ENCODE peak calls at places on chromosomes 13 and 19, in four cellular contexts. One of them, this sample, is unnamed.

GRCh38 chr19:42229263-42229854 is 9.2 kb downstream of the ZNF526 start:
- DNase-seq in foreskin keratinocyte: no peak
- DNase-seq in neural crest cell: no peak
- DNase-seq in cardiac fibroblast: no peak
- DNase-seq in this sample: no peak

GRCh38 chr19:52492201-52492960 is 35.1 kb upstream of the ZNF808 start:
- DNase-seq in foreskin keratinocyte: no peak
- DNase-seq in neural crest cell: peak; percentile 47
- DNase-seq in cardiac fibroblast: no peak
- DNase-seq in this sample: no peak

GRCh38 chr13:25116044-25116443 is 20.1 kb downstream of the PABPC3 start:
- DNase-seq in foreskin keratinocyte: no peak
- DNase-seq in neural crest cell: no peak
- DNase-seq in cardiac fibroblast: no peak
- DNase-seq in this sample: no peak

GRCh38 chr13:111975539-111976473 is 91.1 kb upstream of the SOX1 start:
- DNase-seq in foreskin keratinocyte: no peak
- DNase-seq in neural crest cell: no peak
- DNase-seq in cardiac fibroblast: no peak
- DNase-seq in this sample: no peak

GRCh38 chr19:29687897-29688728 is 22.9 kb downstream of the PLEKHF1 start:
- DNase-seq in foreskin keratinocyte: peak; percentile 61
- DNase-seq in neural crest cell: no peak
- DNase-seq in cardiac fibroblast: peak; percentile 75
- DNase-seq in this sample: no peak

GRCh38 chr19:10543420-10544241 is at the start of gene ATG4D:
- DNase-seq in foreskin keratinocyte: no peak
- DNase-seq in neural crest cell: peak; percentile 75
- DNase-seq in cardiac fibroblast: peak; percentile 74
- DNase-seq in this sample: no peak

GRCh38 chr13:75771818-75772217 is 135.7 kb downstream of the LMO7 start:
- DNase-seq in foreskin keratinocyte: peak; percentile 77
- DNase-seq in neural crest cell: no peak
- DNase-seq in cardiac fibroblast: peak; percentile 67
- DNase-seq in this sample: no peak

GRCh38 chr19:21604351-21604926 is 99.0 kb downstream of the ZNF429 start:
- DNase-seq in foreskin keratinocyte: peak; percentile 8
- DNase-seq in neural crest cell: no peak
- DNase-seq in cardiac fibroblast: peak; percentile 47
- DNase-seq in this sample: no peak

GRCh38 chr13:59950201-59950730 is 213.5 kb downstream of the DIAPH3 start:
- DNase-seq in foreskin keratinocyte: no peak
- DNase-seq in neural crest cell: no peak
- DNase-seq in cardiac fibroblast: no peak
- DNase-seq in this sample: no peak

GRCh38 chr19:32483574-32483973 is 78.0 kb downstream of the DPY19L3 start:
- DNase-seq in foreskin keratinocyte: no peak
- DNase-seq in neural crest cell: no peak
- DNase-seq in cardiac fibroblast: no peak
- DNase-seq in this sample: no peak

GRCh38 chr13:109088101-109088500 is 458.7 kb downstream of the MYO16 start:
- DNase-seq in foreskin keratinocyte: peak; percentile 49
- DNase-seq in neural crest cell: no peak
- DNase-seq in cardiac fibroblast: no peak
- DNase-seq in this sample: no peak

GRCh38 chr13:44312131-44312530 is 61.5 kb upstream of the SERP2 start:
- DNase-seq in foreskin keratinocyte: no peak
- DNase-seq in neural crest cell: no peak
- DNase-seq in cardiac fibroblast: no peak
- DNase-seq in this sample: no peak

GRCh38 chr13:93289842-93290241 is 63.2 kb downstream of the GPC6 start:
- DNase-seq in foreskin keratinocyte: no peak
- DNase-seq in neural crest cell: no peak
- DNase-seq in cardiac fibroblast: no peak
- DNase-seq in this sample: no peak

GRCh38 chr19:52398091-52398461 is 427 bp downstream of the ZNF528 start:
- DNase-seq in foreskin keratinocyte: peak; percentile 4
- DNase-seq in neural crest cell: no peak
- DNase-seq in cardiac fibroblast: peak; percentile 21
- DNase-seq in this sample: no peak

GRCh38 chr19:53849237-53849676 is 18.4 kb upstream of the MYADM start:
- DNase-seq in foreskin keratinocyte: no peak
- DNase-seq in neural crest cell: no peak
- DNase-seq in cardiac fibroblast: peak; percentile 91
- DNase-seq in this sample: no peak

GRCh38 chr19:33177417-33177976 is 16.6 kb upstream of the LRP3 start:
- DNase-seq in foreskin keratinocyte: no peak
- DNase-seq in neural crest cell: peak; percentile 62
- DNase-seq in cardiac fibroblast: no peak
- DNase-seq in this sample: peak; percentile 94

GRCh38 chr13:39311619-39312018 is 273.4 kb downstream of the NHLRC3 start:
- DNase-seq in foreskin keratinocyte: no peak
- DNase-seq in neural crest cell: no peak
- DNase-seq in cardiac fibroblast: peak; percentile 50
- DNase-seq in this sample: no peak

GRCh38 chr13:30026093-30026492 is 175.7 kb upstream of the UBL3 start:
- DNase-seq in foreskin keratinocyte: no peak
- DNase-seq in neural crest cell: no peak
- DNase-seq in cardiac fibroblast: peak; percentile 36
- DNase-seq in this sample: no peak

GRCh38 chr19:32350492-32350891 is 5.1 kb downstream of the ZNF507 start:
- DNase-seq in foreskin keratinocyte: no peak
- DNase-seq in neural crest cell: no peak
- DNase-seq in cardiac fibroblast: no peak
- DNase-seq in this sample: no peak

GRCh38 chr13:76455960-76456359 is 430.2 kb downstream of the KCTD12 start:
- DNase-seq in foreskin keratinocyte: no peak
- DNase-seq in neural crest cell: no peak
- DNase-seq in cardiac fibroblast: peak; percentile 14
- DNase-seq in this sample: no peak

GRCh38 chr13:106523566-106523965 is 11.9 kb downstream of the EFNB2 start:
- DNase-seq in foreskin keratinocyte: no peak
- DNase-seq in neural crest cell: no peak
- DNase-seq in cardiac fibroblast: peak; percentile 34
- DNase-seq in this sample: no peak

GRCh38 chr19:10155834-10156233 is 36.1 kb upstream of the EIF3G start:
- DNase-seq in foreskin keratinocyte: no peak
- DNase-seq in neural crest cell: no peak
- DNase-seq in cardiac fibroblast: peak; percentile 13
- DNase-seq in this sample: no peak

GRCh38 chr19:32012886-32013635 is 332.3 kb upstream of the ZNF507 start:
- DNase-seq in foreskin keratinocyte: no peak
- DNase-seq in neural crest cell: no peak
- DNase-seq in cardiac fibroblast: no peak
- DNase-seq in this sample: no peak

GRCh38 chr13:85567909-85568308 is 231.3 kb downstream of the SLITRK6 start:
- DNase-seq in foreskin keratinocyte: no peak
- DNase-seq in neural crest cell: no peak
- DNase-seq in cardiac fibroblast: no peak
- DNase-seq in this sample: no peak

GRCh38 chr13:43611631-43612416 is 174.9 kb downstream of the ENOX1 start:
- DNase-seq in foreskin keratinocyte: peak; percentile 2
- DNase-seq in neural crest cell: no peak
- DNase-seq in cardiac fibroblast: no peak
- DNase-seq in this sample: no peak

GRCh38 chr13:27290715-27291114 is 20.1 kb downstream of the RASL11A start:
- DNase-seq in foreskin keratinocyte: no peak
- DNase-seq in neural crest cell: no peak
- DNase-seq in cardiac fibroblast: no peak
- DNase-seq in this sample: no peak

GRCh38 chr19:49491804-49492572 is 4.2 kb upstream of the RPS11 start:
- DNase-seq in foreskin keratinocyte: no peak
- DNase-seq in neural crest cell: no peak
- DNase-seq in cardiac fibroblast: no peak
- DNase-seq in this sample: no peak

GRCh38 chr13:94550030-94550738 is 45.8 kb downstream of the TGDS start:
- DNase-seq in foreskin keratinocyte: no peak
- DNase-seq in neural crest cell: no peak
- DNase-seq in cardiac fibroblast: peak; percentile 50
- DNase-seq in this sample: no peak

GRCh38 chr13:46679369-46680180 is 117.4 kb downstream of the ESD start:
- DNase-seq in foreskin keratinocyte: no peak
- DNase-seq in neural crest cell: no peak
- DNase-seq in cardiac fibroblast: peak; percentile 70
- DNase-seq in this sample: no peak

GRCh38 chr19:40862785-40863184 is 12.5 kb upstream of the CYP2A6 start:
- DNase-seq in foreskin keratinocyte: no peak
- DNase-seq in neural crest cell: no peak
- DNase-seq in cardiac fibroblast: peak; percentile 28
- DNase-seq in this sample: no peak

GRCh38 chr13:112078879-112079526 is 12.1 kb downstream of the SOX1 start:
- DNase-seq in foreskin keratinocyte: no peak
- DNase-seq in neural crest cell: no peak
- DNase-seq in cardiac fibroblast: no peak
- DNase-seq in this sample: no peak

GRCh38 chr13:47067296-47067695 is 170.4 kb upstream of the HTR2A start:
- DNase-seq in foreskin keratinocyte: no peak
- DNase-seq in neural crest cell: no peak
- DNase-seq in cardiac fibroblast: no peak
- DNase-seq in this sample: no peak

GRCh38 chr19:4363571-4364304 is 20.4 kb downstream of the MPND start:
- DNase-seq in foreskin keratinocyte: no peak
- DNase-seq in neural crest cell: no peak
- DNase-seq in cardiac fibroblast: no peak
- DNase-seq in this sample: peak; percentile 87

GRCh38 chr19:4361152-4362037 is 18.0 kb downstream of the MPND start:
- DNase-seq in foreskin keratinocyte: no peak
- DNase-seq in neural crest cell: no peak
- DNase-seq in cardiac fibroblast: no peak
- DNase-seq in this sample: peak; percentile 86

GRCh38 chr19:4360641-4361151 is 17.3 kb downstream of the MPND start:
- DNase-seq in foreskin keratinocyte: no peak
- DNase-seq in neural crest cell: no peak
- DNase-seq in cardiac fibroblast: no peak
- DNase-seq in this sample: peak; percentile 85

GRCh38 chr19:4362038-4362828 is 18.9 kb downstream of the MPND start:
- DNase-seq in foreskin keratinocyte: no peak
- DNase-seq in neural crest cell: no peak
- DNase-seq in cardiac fibroblast: no peak
- DNase-seq in this sample: peak; percentile 87

DNA sequence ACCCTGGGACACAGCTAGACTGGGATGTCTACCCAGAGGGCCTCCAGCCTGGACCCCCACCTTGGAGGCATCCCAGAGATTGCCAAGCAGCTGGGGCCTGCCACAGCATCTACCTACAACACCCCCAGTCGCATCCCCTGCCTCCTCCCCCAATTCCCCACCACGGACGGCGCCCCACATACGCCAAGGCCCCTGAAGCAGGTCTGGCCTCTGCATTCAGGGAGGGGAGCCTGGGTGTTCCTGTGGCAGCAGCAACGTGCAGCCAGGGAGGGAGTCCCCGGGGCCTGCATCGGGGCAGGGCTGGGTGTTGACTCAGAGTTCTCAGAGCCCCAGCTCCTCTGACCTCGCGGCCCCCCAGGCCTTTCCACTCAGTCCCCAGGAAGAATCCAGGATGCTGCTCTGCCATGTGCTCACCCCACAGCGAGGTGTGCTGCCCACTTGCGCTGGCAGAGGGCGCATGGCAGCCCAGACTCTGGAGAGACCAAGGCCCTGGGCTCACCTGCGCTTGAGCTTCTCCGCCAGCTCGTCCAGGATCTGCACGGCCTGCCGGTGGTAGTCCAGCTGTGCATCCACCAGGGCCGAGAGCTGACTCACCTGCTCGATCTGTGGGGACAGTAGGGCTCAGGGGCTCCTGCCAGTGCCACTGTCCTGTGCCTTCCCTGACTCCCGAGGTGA is 19.6 kb downstream of the MPND start:
- DNase-seq in foreskin keratinocyte: no peak
- DNase-seq in neural crest cell: no peak
- DNase-seq in cardiac fibroblast: no peak
- DNase-seq in this sample: peak; percentile 85
- TF ChIP-seq CTCF in foreskin keratinocyte: peak; percentile 55
- TF ChIP-seq CTCF in neural crest cell: peak; percentile 24
- TF ChIP-seq CTCF in cardiac fibroblast: peak; percentile 13
- TF ChIP-seq CTCF in this sample: peak; percentile 58

GRCh38 chr19:15548648-15549047 is 40.3 kb downstream of the CYP4F22 start:
- DNase-seq in foreskin keratinocyte: no peak
- DNase-seq in neural crest cell: no peak
- DNase-seq in cardiac fibroblast: no peak
- DNase-seq in this sample: no peak

GRCh38 chr19:15549581-15549980 is 41.3 kb downstream of the CYP4F22 start:
- DNase-seq in foreskin keratinocyte: no peak
- DNase-seq in neural crest cell: no peak
- DNase-seq in cardiac fibroblast: no peak
- DNase-seq in this sample: no peak

GRCh38 chr19:15550847-15551182 is 42.5 kb downstream of the CYP4F22 start:
- DNase-seq in foreskin keratinocyte: no peak
- DNase-seq in neural crest cell: no peak
- DNase-seq in cardiac fibroblast: no peak
- DNase-seq in this sample: no peak

GRCh38 chr19:15550273-15550672 is 41.9 kb downstream of the CYP4F22 start:
- DNase-seq in foreskin keratinocyte: no peak
- DNase-seq in neural crest cell: no peak
- DNase-seq in cardiac fibroblast: no peak
- DNase-seq in this sample: no peak

DNA sequence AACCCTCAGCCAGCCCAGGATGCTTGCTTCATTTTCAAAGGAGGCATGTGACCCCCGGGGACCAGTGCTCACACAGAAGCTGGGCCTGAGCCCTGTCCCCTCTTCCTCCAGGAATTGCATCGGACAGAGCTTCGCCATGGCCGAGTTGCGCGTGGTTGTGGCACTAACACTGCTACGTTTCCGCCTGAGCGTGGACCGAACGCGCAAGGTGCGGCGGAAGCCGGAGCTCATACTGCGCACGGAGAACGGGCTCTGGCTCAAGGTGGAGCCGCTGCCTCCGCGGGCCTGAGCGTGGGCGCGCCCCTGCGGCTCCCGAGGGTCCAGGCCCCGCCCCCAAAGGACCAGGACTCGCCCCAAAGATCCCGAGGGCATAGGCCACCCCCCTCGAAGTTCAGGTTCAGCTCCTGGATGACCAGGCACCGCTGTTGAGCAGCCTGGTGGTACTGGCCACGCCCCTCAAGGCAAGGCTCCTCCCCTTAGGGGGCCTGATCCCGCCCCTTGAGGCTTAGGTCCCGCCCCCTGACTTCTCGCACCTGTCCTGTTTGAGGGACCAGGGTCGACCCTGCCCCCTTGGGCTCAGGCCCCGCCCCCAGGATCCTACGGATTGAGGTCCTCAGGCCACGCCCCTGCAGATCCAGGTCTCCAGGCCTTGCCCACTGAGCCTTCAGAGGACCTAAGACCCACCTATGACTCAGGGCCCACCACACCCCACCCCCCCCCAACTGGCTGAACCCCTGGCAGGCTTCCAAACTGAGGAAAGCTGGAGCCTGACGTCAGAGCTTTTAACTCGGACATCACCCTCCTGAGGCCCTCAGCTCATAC is 43.1 kb downstream of the CYP4F22 start:
- DNase-seq in foreskin keratinocyte: no peak
- DNase-seq in neural crest cell: no peak
- DNase-seq in cardiac fibroblast: peak; percentile 12
- DNase-seq in this sample: peak; percentile 86
- TF ChIP-seq CTCF in foreskin keratinocyte: peak; percentile 0
- TF ChIP-seq CTCF in neural crest cell: no peak
- TF ChIP-seq CTCF in cardiac fibroblast: no peak
- TF ChIP-seq CTCF in this sample: no peak

GRCh38 chr13:23889598-23890224 is 511 bp upstream of the MIPEP start:
- DNase-seq in foreskin keratinocyte: no peak
- DNase-seq in neural crest cell: no peak
- DNase-seq in cardiac fibroblast: no peak
- DNase-seq in this sample: no peak
- TF ChIP-seq CTCF in foreskin keratinocyte: no peak
- TF ChIP-seq CTCF in neural crest cell: peak; percentile 11
- TF ChIP-seq CTCF in cardiac fibroblast: no peak
- TF ChIP-seq CTCF in this sample: peak; percentile 1

GRCh38 chr13:40657307-40657706 is 9.1 kb downstream of the FOXO1 start:
- DNase-seq in foreskin keratinocyte: no peak
- DNase-seq in neural crest cell: no peak
- DNase-seq in cardiac fibroblast: no peak
- DNase-seq in this sample: no peak
- TF ChIP-seq CTCF in foreskin keratinocyte: no peak
- TF ChIP-seq CTCF in neural crest cell: no peak
- TF ChIP-seq CTCF in cardiac fibroblast: no peak
- TF ChIP-seq CTCF in this sample: no peak

This sample was measured in chondrocyte.